ENCODE peak calls at places on chromosome 11, in nine cellular contexts. One of them, this sample, is unnamed.

GRCh38 chr11:124080319-124081001 is 34.8 kb upstream of the VWA5A start:
- DNase-seq in NCI-H1436: no peak
- DNase-seq in stimulated activated CD8-positive, alpha-beta memory T cell treated with anti-CD3 and anti-CD28 coated beads, Interleukin-4, amount 100 ng/mL, for 4 hours: no peak
- DNase-seq in thyroid gland: no peak
- DNase-seq in kidney epithelial cell: peak; percentile 48
- DNase-seq in BE2C: no peak
- DNase-seq in GM10248: no peak
- DNase-seq in stimulated activated CD4-positive, alpha-beta T cell treated with anti-CD3 and anti-CD28 coated beads, TNF-alpha, amount 100 ng/mL, for 1 hour: no peak
- DNase-seq in HEK293T: no peak
- DNase-seq in this sample: no peak

GRCh38 chr11:70603756-70604211 is 205.5 kb downstream of the CTTN start:
- DNase-seq in BE2C: no peak
- DNase-seq in thyroid gland: no peak
- DNase-seq in HEK293T: no peak
- DNase-seq in stimulated activated CD8-positive, alpha-beta memory T cell treated with anti-CD3 and anti-CD28 coated beads, Interleukin-4, amount 100 ng/mL, for 4 hours: no peak
- DNase-seq in stimulated activated CD4-positive, alpha-beta T cell treated with anti-CD3 and anti-CD28 coated beads, TNF-alpha, amount 100 ng/mL, for 1 hour: no peak
- DNase-seq in NCI-H1436: no peak
- DNase-seq in kidney epithelial cell: no peak
- DNase-seq in GM10248: no peak
- DNase-seq in this sample: no peak

GRCh38 chr11:44327730-44328691 is 18.1 kb upstream of the ALX4 start:
- DNase-seq in thyroid gland: peak; percentile 28
- DNase-seq in kidney epithelial cell: no peak
- DNase-seq in NCI-H1436: no peak
- DNase-seq in HEK293T: no peak
- DNase-seq in stimulated activated CD4-positive, alpha-beta T cell treated with anti-CD3 and anti-CD28 coated beads, TNF-alpha, amount 100 ng/mL, for 1 hour: no peak
- DNase-seq in GM10248: no peak
- DNase-seq in BE2C: no peak
- DNase-seq in stimulated activated CD8-positive, alpha-beta memory T cell treated with anti-CD3 and anti-CD28 coated beads, Interleukin-4, amount 100 ng/mL, for 4 hours: no peak
- DNase-seq in this sample: no peak

GRCh38 chr11:114219559-114220349 is 76.4 kb upstream of the NNMT start:
- DNase-seq in GM10248: no peak
- DNase-seq in stimulated activated CD4-positive, alpha-beta T cell treated with anti-CD3 and anti-CD28 coated beads, TNF-alpha, amount 100 ng/mL, for 1 hour: no peak
- DNase-seq in NCI-H1436: no peak
- DNase-seq in BE2C: no peak
- DNase-seq in stimulated activated CD8-positive, alpha-beta memory T cell treated with anti-CD3 and anti-CD28 coated beads, Interleukin-4, amount 100 ng/mL, for 4 hours: no peak
- DNase-seq in thyroid gland: no peak
- DNase-seq in HEK293T: no peak
- DNase-seq in kidney epithelial cell: peak; percentile 53
- DNase-seq in this sample: peak; percentile 70

GRCh38 chr11:86489442-86489841 is 114.8 kb downstream of the CCDC81 start:
- DNase-seq in stimulated activated CD8-positive, alpha-beta memory T cell treated with anti-CD3 and anti-CD28 coated beads, Interleukin-4, amount 100 ng/mL, for 4 hours: no peak
- DNase-seq in NCI-H1436: no peak
- DNase-seq in kidney epithelial cell: no peak
- DNase-seq in BE2C: no peak
- DNase-seq in stimulated activated CD4-positive, alpha-beta T cell treated with anti-CD3 and anti-CD28 coated beads, TNF-alpha, amount 100 ng/mL, for 1 hour: no peak
- DNase-seq in GM10248: no peak
- DNase-seq in HEK293T: no peak
- DNase-seq in thyroid gland: no peak
- DNase-seq in this sample: no peak

GRCh38 chr11:78419327-78419726 is 1.7 kb upstream of the GAB2 start:
- DNase-seq in stimulated activated CD8-positive, alpha-beta memory T cell treated with anti-CD3 and anti-CD28 coated beads, Interleukin-4, amount 100 ng/mL, for 4 hours: no peak
- DNase-seq in thyroid gland: peak; percentile 40
- DNase-seq in NCI-H1436: no peak
- DNase-seq in HEK293T: no peak
- DNase-seq in GM10248: no peak
- DNase-seq in BE2C: no peak
- DNase-seq in kidney epithelial cell: peak; percentile 85
- DNase-seq in stimulated activated CD4-positive, alpha-beta T cell treated with anti-CD3 and anti-CD28 coated beads, TNF-alpha, amount 100 ng/mL, for 1 hour: no peak
- DNase-seq in this sample: no peak

GRCh38 chr11:14500181-14500651 is 605 bp upstream of the COPB1 start:
- DNase-seq in kidney epithelial cell: no peak
- DNase-seq in NCI-H1436: peak; percentile 35
- DNase-seq in stimulated activated CD8-positive, alpha-beta memory T cell treated with anti-CD3 and anti-CD28 coated beads, Interleukin-4, amount 100 ng/mL, for 4 hours: peak; percentile 19
- DNase-seq in GM10248: peak; percentile 60
- DNase-seq in BE2C: peak; percentile 13
- DNase-seq in stimulated activated CD4-positive, alpha-beta T cell treated with anti-CD3 and anti-CD28 coated beads, TNF-alpha, amount 100 ng/mL, for 1 hour: peak; percentile 9
- DNase-seq in thyroid gland: peak; percentile 49
- DNase-seq in HEK293T: peak; percentile 31
- DNase-seq in this sample: no peak

GRCh38 chr11:108565653-108566052 is 27.9 kb downstream of the EXPH5 start:
- DNase-seq in thyroid gland: no peak
- DNase-seq in HEK293T: no peak
- DNase-seq in kidney epithelial cell: no peak
- DNase-seq in stimulated activated CD8-positive, alpha-beta memory T cell treated with anti-CD3 and anti-CD28 coated beads, Interleukin-4, amount 100 ng/mL, for 4 hours: no peak
- DNase-seq in GM10248: no peak
- DNase-seq in NCI-H1436: no peak
- DNase-seq in BE2C: no peak
- DNase-seq in stimulated activated CD4-positive, alpha-beta T cell treated with anti-CD3 and anti-CD28 coated beads, TNF-alpha, amount 100 ng/mL, for 1 hour: no peak
- DNase-seq in this sample: no peak

GRCh38 chr11:23903044-23903704 is 593.7 kb upstream of the LUZP2 start:
- DNase-seq in stimulated activated CD4-positive, alpha-beta T cell treated with anti-CD3 and anti-CD28 coated beads, TNF-alpha, amount 100 ng/mL, for 1 hour: no peak
- DNase-seq in kidney epithelial cell: peak; percentile 79
- DNase-seq in stimulated activated CD8-positive, alpha-beta memory T cell treated with anti-CD3 and anti-CD28 coated beads, Interleukin-4, amount 100 ng/mL, for 4 hours: no peak
- DNase-seq in NCI-H1436: no peak
- DNase-seq in GM10248: no peak
- DNase-seq in thyroid gland: no peak
- DNase-seq in BE2C: no peak
- DNase-seq in HEK293T: no peak
- DNase-seq in this sample: no peak

GRCh38 chr11:75603791-75604736 is 42.0 kb downstream of the SERPINH1 start:
- DNase-seq in GM10248: no peak
- DNase-seq in stimulated activated CD4-positive, alpha-beta T cell treated with anti-CD3 and anti-CD28 coated beads, TNF-alpha, amount 100 ng/mL, for 1 hour: no peak
- DNase-seq in stimulated activated CD8-positive, alpha-beta memory T cell treated with anti-CD3 and anti-CD28 coated beads, Interleukin-4, amount 100 ng/mL, for 4 hours: no peak
- DNase-seq in kidney epithelial cell: no peak
- DNase-seq in NCI-H1436: no peak
- DNase-seq in thyroid gland: no peak
- DNase-seq in HEK293T: no peak
- DNase-seq in BE2C: no peak
- DNase-seq in this sample: no peak

GRCh38 chr11:118524757-118525465 is 2.4 kb upstream of the TTC36 start:
- DNase-seq in thyroid gland: no peak
- DNase-seq in NCI-H1436: no peak
- DNase-seq in GM10248: no peak
- DNase-seq in stimulated activated CD8-positive, alpha-beta memory T cell treated with anti-CD3 and anti-CD28 coated beads, Interleukin-4, amount 100 ng/mL, for 4 hours: no peak
- DNase-seq in BE2C: no peak
- DNase-seq in kidney epithelial cell: no peak
- DNase-seq in stimulated activated CD4-positive, alpha-beta T cell treated with anti-CD3 and anti-CD28 coated beads, TNF-alpha, amount 100 ng/mL, for 1 hour: no peak
- DNase-seq in HEK293T: no peak
- DNase-seq in this sample: no peak

This sample was measured in ecto neural progenitor cell.